ENCODE peak calls at places on chromosomes 1 and 21, in nine cellular contexts. One of them, this sample, is unnamed.

GRCh38 chr1:53396563-53397268 is 62.5 kb upstream of the DMRTB1 start:
- DNase-seq in MCF 10A: no peak
- DNase-seq in progenitor cell of endocrine pancreas: no peak
- DNase-seq in Right ventricle myocardium superior: no peak
- DNase-seq in Caco-2: no peak
- DNase-seq in AG09309: no peak
- DNase-seq in EH: no peak
- DNase-seq in activated T-cell treated with anti-CD3 and anti-CD28 coated beads, Interleukin-2, amount 50 U/mL, for 72 hours: no peak
- DNase-seq in activated naive CD8-positive, alpha-beta T cell treated with anti-CD3 and anti-CD28 coated beads for 36 hours: no peak
- DNase-seq in this sample: no peak

GRCh38 chr1:29655945-29656866 is 419.9 kb downstream of the PTPRU start:
- DNase-seq in MCF 10A: no peak
- DNase-seq in Caco-2: no peak
- DNase-seq in Right ventricle myocardium superior: no peak
- DNase-seq in activated naive CD8-positive, alpha-beta T cell treated with anti-CD3 and anti-CD28 coated beads for 36 hours: no peak
- DNase-seq in EH: no peak
- DNase-seq in AG09309: no peak
- DNase-seq in progenitor cell of endocrine pancreas: peak; percentile 60
- DNase-seq in activated T-cell treated with anti-CD3 and anti-CD28 coated beads, Interleukin-2, amount 50 U/mL, for 72 hours: no peak
- DNase-seq in this sample: peak; percentile 14

GRCh38 chr1:77349275-77349674 is 67.5 kb downstream of the AK5 start:
- DNase-seq in EH: no peak
- DNase-seq in AG09309: no peak
- DNase-seq in progenitor cell of endocrine pancreas: no peak
- DNase-seq in Right ventricle myocardium superior: no peak
- DNase-seq in Caco-2: no peak
- DNase-seq in MCF 10A: no peak
- DNase-seq in activated naive CD8-positive, alpha-beta T cell treated with anti-CD3 and anti-CD28 coated beads for 36 hours: no peak
- DNase-seq in activated T-cell treated with anti-CD3 and anti-CD28 coated beads, Interleukin-2, amount 50 U/mL, for 72 hours: no peak
- DNase-seq in this sample: no peak

GRCh38 chr1:56414728-56415224 is 164.6 kb downstream of the PLPP3 start:
- DNase-seq in activated T-cell treated with anti-CD3 and anti-CD28 coated beads, Interleukin-2, amount 50 U/mL, for 72 hours: no peak
- DNase-seq in Right ventricle myocardium superior: no peak
- DNase-seq in AG09309: no peak
- DNase-seq in EH: no peak
- DNase-seq in MCF 10A: no peak
- DNase-seq in activated naive CD8-positive, alpha-beta T cell treated with anti-CD3 and anti-CD28 coated beads for 36 hours: no peak
- DNase-seq in Caco-2: peak; percentile 78
- DNase-seq in progenitor cell of endocrine pancreas: no peak
- DNase-seq in this sample: no peak

GRCh38 chr1:1434131-1434811 is 1.2 kb upstream of the VWA1 start:
- DNase-seq in MCF 10A: no peak
- DNase-seq in activated T-cell treated with anti-CD3 and anti-CD28 coated beads, Interleukin-2, amount 50 U/mL, for 72 hours: peak; percentile 21
- DNase-seq in Right ventricle myocardium superior: peak; percentile 82
- DNase-seq in progenitor cell of endocrine pancreas: no peak
- DNase-seq in activated naive CD8-positive, alpha-beta T cell treated with anti-CD3 and anti-CD28 coated beads for 36 hours: peak; percentile 43
- DNase-seq in Caco-2: no peak
- DNase-seq in EH: no peak
- DNase-seq in AG09309: no peak
- DNase-seq in this sample: no peak

GRCh38 chr1:237108299-237109040 is 66.5 kb downstream of the RYR2 start:
- DNase-seq in activated naive CD8-positive, alpha-beta T cell treated with anti-CD3 and anti-CD28 coated beads for 36 hours: no peak
- DNase-seq in AG09309: no peak
- DNase-seq in activated T-cell treated with anti-CD3 and anti-CD28 coated beads, Interleukin-2, amount 50 U/mL, for 72 hours: no peak
- DNase-seq in EH: no peak
- DNase-seq in MCF 10A: no peak
- DNase-seq in Caco-2: no peak
- DNase-seq in Right ventricle myocardium superior: no peak
- DNase-seq in progenitor cell of endocrine pancreas: no peak
- DNase-seq in this sample: no peak

GRCh38 chr21:32886339-32886738 is 114.8 kb upstream of the PAXBP1 start:
- DNase-seq in Right ventricle myocardium superior: no peak
- DNase-seq in activated T-cell treated with anti-CD3 and anti-CD28 coated beads, Interleukin-2, amount 50 U/mL, for 72 hours: peak; percentile 20
- DNase-seq in MCF 10A: peak; percentile 9
- DNase-seq in Caco-2: no peak
- DNase-seq in progenitor cell of endocrine pancreas: no peak
- DNase-seq in EH: peak; percentile 6
- DNase-seq in activated naive CD8-positive, alpha-beta T cell treated with anti-CD3 and anti-CD28 coated beads for 36 hours: no peak
- DNase-seq in AG09309: no peak
- DNase-seq in this sample: no peak

GRCh38 chr1:25805863-25806225 is 5.9 kb downstream of the SELENON start:
- DNase-seq in AG09309: no peak
- DNase-seq in activated T-cell treated with anti-CD3 and anti-CD28 coated beads, Interleukin-2, amount 50 U/mL, for 72 hours: no peak
- DNase-seq in activated naive CD8-positive, alpha-beta T cell treated with anti-CD3 and anti-CD28 coated beads for 36 hours: no peak
- DNase-seq in Caco-2: no peak
- DNase-seq in progenitor cell of endocrine pancreas: no peak
- DNase-seq in EH: peak; percentile 49
- DNase-seq in Right ventricle myocardium superior: peak; percentile 75
- DNase-seq in MCF 10A: no peak
- DNase-seq in this sample: no peak

GRCh38 chr21:41755934-41756773 is 10.7 kb downstream of the RIPK4 start:
- DNase-seq in activated T-cell treated with anti-CD3 and anti-CD28 coated beads, Interleukin-2, amount 50 U/mL, for 72 hours: no peak
- DNase-seq in AG09309: no peak
- DNase-seq in EH: no peak
- DNase-seq in Caco-2: no peak
- DNase-seq in Right ventricle myocardium superior: peak; percentile 26
- DNase-seq in MCF 10A: peak; percentile 62
- DNase-seq in activated naive CD8-positive, alpha-beta T cell treated with anti-CD3 and anti-CD28 coated beads for 36 hours: no peak
- DNase-seq in progenitor cell of endocrine pancreas: no peak
- DNase-seq in this sample: no peak

GRCh38 chr1:76940586-76941335 is 73.5 kb downstream of the ST6GALNAC5 start:
- DNase-seq in AG09309: no peak
- DNase-seq in EH: no peak
- DNase-seq in Caco-2: no peak
- DNase-seq in activated naive CD8-positive, alpha-beta T cell treated with anti-CD3 and anti-CD28 coated beads for 36 hours: no peak
- DNase-seq in progenitor cell of endocrine pancreas: no peak
- DNase-seq in MCF 10A: no peak
- DNase-seq in Right ventricle myocardium superior: no peak
- DNase-seq in activated T-cell treated with anti-CD3 and anti-CD28 coated beads, Interleukin-2, amount 50 U/mL, for 72 hours: no peak
- DNase-seq in this sample: no peak

GRCh38 chr1:207327994-207328393 is 6.5 kb downstream of the CD55 start:
- DNase-seq in AG09309: no peak
- DNase-seq in activated naive CD8-positive, alpha-beta T cell treated with anti-CD3 and anti-CD28 coated beads for 36 hours: no peak
- DNase-seq in Right ventricle myocardium superior: no peak
- DNase-seq in Caco-2: no peak
- DNase-seq in MCF 10A: peak; percentile 58
- DNase-seq in activated T-cell treated with anti-CD3 and anti-CD28 coated beads, Interleukin-2, amount 50 U/mL, for 72 hours: no peak
- DNase-seq in EH: peak; percentile 77
- DNase-seq in progenitor cell of endocrine pancreas: no peak
- DNase-seq in this sample: no peak

GRCh38 chr1:51373898-51374297 is 43.5 kb upstream of the TTC39A start:
- DNase-seq in Right ventricle myocardium superior: no peak
- DNase-seq in progenitor cell of endocrine pancreas: no peak
- DNase-seq in activated naive CD8-positive, alpha-beta T cell treated with anti-CD3 and anti-CD28 coated beads for 36 hours: no peak
- DNase-seq in activated T-cell treated with anti-CD3 and anti-CD28 coated beads, Interleukin-2, amount 50 U/mL, for 72 hours: no peak
- DNase-seq in MCF 10A: no peak
- DNase-seq in EH: no peak
- DNase-seq in Caco-2: no peak
- DNase-seq in AG09309: no peak
- DNase-seq in this sample: no peak

GRCh38 chr1:199914546-199914945 is 113.0 kb upstream of the NR5A2 start:
- DNase-seq in EH: no peak
- DNase-seq in MCF 10A: peak; percentile 75
- DNase-seq in AG09309: no peak
- DNase-seq in Caco-2: no peak
- DNase-seq in Right ventricle myocardium superior: no peak
- DNase-seq in activated T-cell treated with anti-CD3 and anti-CD28 coated beads, Interleukin-2, amount 50 U/mL, for 72 hours: no peak
- DNase-seq in activated naive CD8-positive, alpha-beta T cell treated with anti-CD3 and anti-CD28 coated beads for 36 hours: no peak
- DNase-seq in progenitor cell of endocrine pancreas: no peak
- DNase-seq in this sample: no peak

GRCh38 chr1:225319951-225320350 is 107.9 kb downstream of the LBR start:
- DNase-seq in activated T-cell treated with anti-CD3 and anti-CD28 coated beads, Interleukin-2, amount 50 U/mL, for 72 hours: no peak
- DNase-seq in EH: no peak
- DNase-seq in Right ventricle myocardium superior: no peak
- DNase-seq in MCF 10A: peak; percentile 25
- DNase-seq in progenitor cell of endocrine pancreas: no peak
- DNase-seq in Caco-2: no peak
- DNase-seq in activated naive CD8-positive, alpha-beta T cell treated with anti-CD3 and anti-CD28 coated beads for 36 hours: no peak
- DNase-seq in AG09309: no peak
- DNase-seq in this sample: no peak

GRCh38 chr1:246001142-246001812 is 505.8 kb downstream of the SMYD3 start:
- DNase-seq in Right ventricle myocardium superior: no peak
- DNase-seq in progenitor cell of endocrine pancreas: no peak
- DNase-seq in activated naive CD8-positive, alpha-beta T cell treated with anti-CD3 and anti-CD28 coated beads for 36 hours: no peak
- DNase-seq in EH: peak; percentile 65
- DNase-seq in Caco-2: no peak
- DNase-seq in AG09309: no peak
- DNase-seq in MCF 10A: peak; percentile 86
- DNase-seq in activated T-cell treated with anti-CD3 and anti-CD28 coated beads, Interleukin-2, amount 50 U/mL, for 72 hours: no peak
- DNase-seq in this sample: no peak

GRCh38 chr21:35265170-35265877 is 216.2 kb upstream of the RUNX1 start:
- DNase-seq in MCF 10A: peak; percentile 84
- DNase-seq in activated naive CD8-positive, alpha-beta T cell treated with anti-CD3 and anti-CD28 coated beads for 36 hours: no peak
- DNase-seq in Right ventricle myocardium superior: no peak
- DNase-seq in progenitor cell of endocrine pancreas: no peak
- DNase-seq in AG09309: no peak
- DNase-seq in activated T-cell treated with anti-CD3 and anti-CD28 coated beads, Interleukin-2, amount 50 U/mL, for 72 hours: no peak
- DNase-seq in Caco-2: no peak
- DNase-seq in EH: peak; percentile 80
- DNase-seq in this sample: peak; percentile 79

GRCh38 chr1:18751425-18751824 is 108.0 kb downstream of the TAS1R2 start:
- DNase-seq in activated naive CD8-positive, alpha-beta T cell treated with anti-CD3 and anti-CD28 coated beads for 36 hours: no peak
- DNase-seq in MCF 10A: no peak
- DNase-seq in Caco-2: no peak
- DNase-seq in AG09309: no peak
- DNase-seq in EH: no peak
- DNase-seq in progenitor cell of endocrine pancreas: no peak
- DNase-seq in Right ventricle myocardium superior: no peak
- DNase-seq in activated T-cell treated with anti-CD3 and anti-CD28 coated beads, Interleukin-2, amount 50 U/mL, for 72 hours: no peak
- DNase-seq in this sample: no peak

This sample was measured in Caki2.